ENCODE peak calls at places on chromosomes 4 and X, in four cellular contexts. H is Peyer's patch, M is GM23248, F is ovary. E is an unnamed sample.

GRCh38 chrX:20414066-20414465 is 147.4 kb upstream of the RPS6KA3 start:
- DNase-seq in H (no peak), M (peak; percentile 45), F (no peak), E (no peak)

GRCh38 chr4:81723927-81724587 is 252.3 kb upstream of the RASGEF1B start:
- DNase-seq in H (peak; percentile 68), M (no peak), F (peak; percentile 26), E (no peak)

GRCh38 chr4:118941149-118941548 is 52.5 kb downstream of the SYNPO2 start:
- DNase-seq in H (no peak), M (peak; percentile 51), F (peak; percentile 74), E (no peak)

GRCh38 chrX:13697440-13697839 is 8.5 kb downstream of the RAB9A start:
- DNase-seq in H (no peak), M (peak; percentile 33), F (no peak), E (no peak)

GRCh38 chrX:17564689-17565409 is 172.4 kb upstream of the SCML1 start:
- DNase-seq in H (no peak), M (peak; percentile 60), F (no peak), E (no peak)

GRCh38 chr4:158159054-158159717 is 13.6 kb downstream of the GASK1B start:
- DNase-seq in H (no peak), M (peak; percentile 77), F (no peak), E (no peak)

GRCh38 chr4:25367004-25367621 is 9.9 kb upstream of the ANAPC4 start:
- DNase-seq in H (no peak), M (peak; percentile 52), F (no peak), E (no peak)

GRCh38 chr4:60216752-60217151 is 983.4 kb upstream of the ADGRL3 start:
- DNase-seq in H (no peak), M (peak; percentile 5), F (no peak), E (no peak)

GRCh38 chrX:21151051-21151450 is 223.2 kb upstream of the CNKSR2 start:
- DNase-seq in H (no peak), M (no peak), F (no peak), E (no peak)

GRCh38 chr4:173214661-173215060 is 46.0 kb downstream of the GALNT7 start:
- DNase-seq in H (no peak), M (no peak), F (no peak), E (no peak)

GRCh38 chr4:155544547-155544946 is 122.1 kb upstream of the GUCY1A1 start:
- DNase-seq in H (no peak), M (no peak), F (no peak), E (peak; percentile 50)

GRCh38 chr4:78235800-78236199 is 178.7 kb downstream of the FRAS1 start:
- DNase-seq in H (no peak), M (no peak), F (no peak), E (no peak)

GRCh38 chr4:102217345-102217744 is 127.9 kb downstream of the SLC39A8 start:
- DNase-seq in H (no peak), M (no peak), F (no peak), E (no peak)

GRCh38 chrX:44431206-44431605 is 87.7 kb upstream of the EFHC2 start:
- DNase-seq in H (no peak), M (peak; percentile 49), F (no peak), E (no peak)

GRCh38 chr4:139509727-139510410 is 46.1 kb downstream of the SETD7 start:
- DNase-seq in H (no peak), M (peak; percentile 17), F (no peak), E (no peak)

GRCh38 chrX:10167573-10167972 is 10.8 kb downstream of the CLCN4 start:
- DNase-seq in H (no peak), M (no peak), F (no peak), E (no peak)
- H3K9me3 ChIP-seq in H (no peaks in the 10 kb centered on the region), M (no peaks in the 10 kb centered on the region), F (no peaks in the 10 kb centered on the region), E (no peaks in the 10 kb centered on the region)

GRCh38 chrX:45757272-45757671 is 556.6 kb upstream of the DIPK2B start:
- DNase-seq in H (no peak), M (peak; percentile 0), F (no peak), E (no peak)

GRCh38 chrX:45755719-45756118 is 555.0 kb upstream of the DIPK2B start:
- DNase-seq in H (no peak), M (no peak), F (no peak), E (no peak)

GRCh38 chrX:45758319-45758718 is 557.6 kb upstream of the DIPK2B start:
- DNase-seq in H (peak; percentile 70), M (peak; percentile 84), F (no peak), E (no peak)

GRCh38 chrX:45758738-45759397 is 558.2 kb upstream of the DIPK2B start:
- DNase-seq in H (peak; percentile 61), M (peak; percentile 59), F (no peak), E (no peak)

GRCh38 chrX:45756562-45756961 is 555.9 kb upstream of the DIPK2B start:
- DNase-seq in H (no peak), M (no peak), F (no peak), E (no peak)
- H3K4me1 ChIP-seq in H (no peaks in the 10 kb centered on the region), M (peaks cover 70% of the 10 kb centered on the region), F (peaks cover 2% of the 10 kb centered on the region), E (no peaks in the 10 kb centered on the region)

DNA sequence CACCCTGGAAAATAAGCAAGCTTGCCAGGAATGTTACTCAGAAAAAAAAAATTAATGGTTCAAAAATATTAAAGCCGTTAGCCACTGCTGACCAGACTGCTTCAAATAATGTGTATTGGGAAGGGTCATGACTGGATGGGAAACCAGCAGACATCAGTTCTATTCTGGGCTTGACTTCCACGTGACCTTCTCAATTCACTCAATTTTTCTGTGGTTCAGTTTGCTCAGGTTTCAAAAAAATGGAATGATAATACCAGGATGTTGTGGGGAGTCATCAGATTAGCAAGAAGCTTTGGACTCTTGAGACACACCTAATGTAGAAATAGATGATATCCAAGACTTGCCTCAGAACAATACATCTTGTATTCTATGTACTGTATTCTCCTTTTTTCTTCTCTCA is 541.9 kb upstream of the BOD1L1 start:
- DNase-seq in H (no peak), M (peak; percentile 52), F (no peak), E (no peak)
- H3K9me3 ChIP-seq in H (no peaks in the 10 kb centered on the region), M (no peaks in the 10 kb centered on the region), F (no peaks in the 10 kb centered on the region), E (no peaks in the 10 kb centered on the region)

DNA sequence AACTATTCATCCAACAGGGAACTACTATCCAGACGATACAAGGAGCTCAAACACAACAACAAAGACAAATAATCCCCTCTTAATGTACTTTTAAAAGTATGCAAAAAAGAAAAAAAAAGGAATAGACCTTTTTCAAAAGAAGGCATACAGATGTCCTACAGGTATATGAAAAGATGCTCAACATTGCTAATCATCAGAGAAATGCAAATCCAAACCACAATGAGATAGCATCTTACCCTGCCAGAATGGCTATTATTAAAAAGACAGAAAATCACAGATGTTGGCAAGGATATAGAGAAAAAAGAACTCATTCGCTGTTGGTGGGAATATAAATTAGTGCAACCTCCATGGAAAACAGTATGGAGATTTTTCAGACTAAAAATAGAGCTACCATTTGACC is 67.1 kb upstream of the ENPP6 start:
- DNase-seq in H (no peak), M (no peak), F (no peak), E (no peak)
- H3K4me1 ChIP-seq in H (no peaks in the 10 kb centered on the region), M (no peaks in the 10 kb centered on the region), F (peaks cover 8% of the 10 kb centered on the region), E (peaks cover 35% of the 10 kb centered on the region)

DNA sequence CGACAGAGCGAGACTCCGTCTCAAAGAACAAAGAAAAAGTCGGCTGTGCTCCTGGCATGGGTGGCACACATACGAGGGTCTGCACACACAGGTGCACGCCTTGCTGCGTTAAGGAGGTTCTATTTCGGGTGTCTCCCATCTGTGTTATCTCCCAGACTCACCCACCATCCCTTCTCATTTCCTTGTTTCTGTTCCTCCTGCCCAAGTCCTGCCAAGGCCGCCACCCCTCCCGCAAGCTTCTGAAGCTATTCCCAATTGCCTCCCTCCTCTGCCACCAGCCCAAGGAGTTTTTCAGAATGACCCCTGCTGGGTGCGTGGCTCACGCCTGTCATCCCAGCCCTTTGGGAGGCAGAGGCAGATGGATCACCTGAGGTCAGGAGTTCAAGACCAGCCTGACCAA is 6.0 kb upstream of the IL3RA start:
- DNase-seq in H (no peak), M (no peak), F (no peak), E (no peak)
- H3K9me3 ChIP-seq in H (peaks cover 9% of the 10 kb centered on the region), M (no peaks in the 10 kb centered on the region), F (no peaks in the 10 kb centered on the region), E (no peaks in the 10 kb centered on the region)

DNA sequence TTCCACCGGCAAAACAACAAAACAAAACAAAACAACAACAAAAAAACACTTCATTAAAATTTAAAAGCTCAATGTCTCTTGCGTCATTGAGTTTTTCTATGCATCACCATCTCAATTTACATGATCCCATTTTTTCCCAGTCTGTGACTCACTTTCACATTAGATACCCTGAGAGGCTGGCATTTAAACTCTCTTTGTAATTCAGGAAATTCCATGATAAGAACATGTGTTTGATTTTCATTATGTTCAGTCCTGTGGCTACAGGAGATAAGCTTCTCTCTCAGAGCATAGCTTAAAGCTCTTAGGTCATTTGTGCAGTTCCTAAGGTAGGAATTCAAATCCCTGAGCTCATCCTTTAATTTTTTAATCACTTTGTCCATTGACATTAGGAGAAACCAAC is 104.6 kb downstream of the NBDY start:
- DNase-seq in H (no peak), M (no peak), F (no peak), E (no peak)
- H3K4me1 ChIP-seq in H (no peaks in the 10 kb centered on the region), M (no peaks in the 10 kb centered on the region), F (no peaks in the 10 kb centered on the region), E (no peaks in the 10 kb centered on the region)

GRCh38 chr4:19034089-19034488 is 1012.5 kb upstream of the LCORL start:
- DNase-seq in H (no peak), M (no peak), F (no peak), E (no peak)
- H3K9me3 ChIP-seq in H (no peaks in the 10 kb centered on the region), M (no peaks in the 10 kb centered on the region), F (no peaks in the 10 kb centered on the region), E (peaks cover 4% of the 10 kb centered on the region)

DNA sequence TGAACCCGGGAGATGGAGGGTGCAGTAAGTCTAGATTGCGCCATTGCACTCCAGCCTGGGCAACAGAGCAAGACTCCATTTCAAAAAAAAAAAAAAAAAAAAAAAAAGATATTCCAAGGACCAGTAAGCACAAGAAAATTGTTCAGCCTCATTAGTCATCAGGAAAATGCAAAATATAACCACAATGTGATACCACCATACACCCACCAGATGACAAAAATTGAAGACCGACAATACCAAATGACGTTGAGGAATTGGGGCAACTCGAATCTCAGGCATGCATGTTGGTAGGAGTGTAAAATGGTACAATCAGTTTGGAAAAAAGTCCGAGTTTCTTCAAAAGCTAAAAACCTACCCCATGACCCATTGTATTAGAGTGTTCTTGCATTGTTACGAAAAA is 130.2 kb upstream of the FAM9B start:
- DNase-seq in H (no peak), M (no peak), F (no peak), E (no peak)
- H3K4me1 ChIP-seq in H (no peaks in the 10 kb centered on the region), M (peaks cover 17% of the 10 kb centered on the region), F (no peaks in the 10 kb centered on the region), E (no peaks in the 10 kb centered on the region)

GRCh38 chrX:64642482-64642881 is 247.2 kb upstream of the MTMR8 start:
- DNase-seq in H (no peak), M (peak; percentile 0), F (no peak), E (no peak)
- H3K9me3 ChIP-seq in H (no peaks in the 10 kb centered on the region), M (no peaks in the 10 kb centered on the region), F (no peaks in the 10 kb centered on the region), E (peaks cover 5% of the 10 kb centered on the region)